ENCODE peak calls at places on chromosomes 4 and X, in six cellular contexts. One of them, this sample, is unnamed.

GRCh38 chr4:89797117-89797516 is 39.8 kb downstream of the SNCA start:
- DNase-seq in NB4: no peak
- DNase-seq in dorsolateral prefrontal cortex: peak
- DNase-seq in astrocyte of the cerebellum: peak
- DNase-seq in left ventricle myocardium inferior: no peak
- DNase-seq in tibial artery: no peak
- DNase-seq in this sample: no peak

GRCh38 chr4:82421796-82422560 is 8.3 kb downstream of the HNRNPDL start:
- DNase-seq in NB4: peak
- DNase-seq in dorsolateral prefrontal cortex: no peak
- DNase-seq in astrocyte of the cerebellum: no peak
- DNase-seq in left ventricle myocardium inferior: no peak
- DNase-seq in tibial artery: no peak
- DNase-seq in this sample: no peak

GRCh38 chrX:2334237-2334636 is 166.5 kb downstream of the DHRSX start:
- DNase-seq in NB4: no peak
- DNase-seq in dorsolateral prefrontal cortex: no peak
- DNase-seq in astrocyte of the cerebellum: no peak
- DNase-seq in left ventricle myocardium inferior: no peak
- DNase-seq in tibial artery: no peak
- DNase-seq in this sample: no peak

GRCh38 chrX:24495700-24496099 is 30.6 kb downstream of the PDK3 start:
- DNase-seq in NB4: no peak
- DNase-seq in dorsolateral prefrontal cortex: no peak
- DNase-seq in astrocyte of the cerebellum: no peak
- DNase-seq in left ventricle myocardium inferior: no peak
- DNase-seq in tibial artery: no peak
- DNase-seq in this sample: no peak

GRCh38 chrX:8913665-8914409 is 112.7 kb upstream of the FAM9A start:
- DNase-seq in NB4: no peak
- DNase-seq in dorsolateral prefrontal cortex: no peak
- DNase-seq in astrocyte of the cerebellum: peak
- DNase-seq in left ventricle myocardium inferior: peak
- DNase-seq in tibial artery: peak
- DNase-seq in this sample: no peak

GRCh38 chrX:15336023-15336413 is 695 bp upstream of the PIGA start:
- DNase-seq in NB4: peak
- DNase-seq in dorsolateral prefrontal cortex: peak
- DNase-seq in astrocyte of the cerebellum: peak
- DNase-seq in left ventricle myocardium inferior: no peak
- DNase-seq in tibial artery: no peak
- DNase-seq in this sample: no peak

GRCh38 chr4:124030038-124030638 is 633.5 kb downstream of the SPRY1 start:
- DNase-seq in NB4: no peak
- DNase-seq in dorsolateral prefrontal cortex: no peak
- DNase-seq in astrocyte of the cerebellum: no peak
- DNase-seq in left ventricle myocardium inferior: peak
- DNase-seq in tibial artery: peak
- DNase-seq in this sample: no peak

GRCh38 chr4:76697129-76697803 is 200.7 kb downstream of the SOWAHB start:
- DNase-seq in NB4: no peak
- DNase-seq in dorsolateral prefrontal cortex: no peak
- DNase-seq in astrocyte of the cerebellum: no peak
- DNase-seq in left ventricle myocardium inferior: no peak
- DNase-seq in tibial artery: no peak
- DNase-seq in this sample: no peak

GRCh38 chrX:17655232-17656034 is 81.9 kb upstream of the SCML1 start:
- DNase-seq in NB4: no peak
- DNase-seq in dorsolateral prefrontal cortex: peak
- DNase-seq in astrocyte of the cerebellum: no peak
- DNase-seq in left ventricle myocardium inferior: no peak
- DNase-seq in tibial artery: no peak
- DNase-seq in this sample: no peak

GRCh38 chrX:14529288-14529989 is at the start of gene GLRA2:
- DNase-seq in NB4: peak
- DNase-seq in dorsolateral prefrontal cortex: peak
- DNase-seq in astrocyte of the cerebellum: peak
- DNase-seq in left ventricle myocardium inferior: no peak
- DNase-seq in tibial artery: no peak
- DNase-seq in this sample: peak

GRCh38 chr4:113882668-113883067 is 96.8 kb downstream of the ARSJ start:
- DNase-seq in NB4: no peak
- DNase-seq in dorsolateral prefrontal cortex: no peak
- DNase-seq in astrocyte of the cerebellum: no peak
- DNase-seq in left ventricle myocardium inferior: no peak
- DNase-seq in tibial artery: no peak
- DNase-seq in this sample: no peak

GRCh38 chrX:116240446-116240845 is 69.9 kb downstream of the AGTR2 start:
- DNase-seq in NB4: no peak
- DNase-seq in dorsolateral prefrontal cortex: no peak
- DNase-seq in astrocyte of the cerebellum: no peak
- DNase-seq in left ventricle myocardium inferior: no peak
- DNase-seq in tibial artery: no peak
- DNase-seq in this sample: no peak

GRCh38 chr4:3201718-3202702 is 46.9 kb upstream of the MSANTD1 start:
- DNase-seq in NB4: peak
- DNase-seq in dorsolateral prefrontal cortex: no peak
- DNase-seq in astrocyte of the cerebellum: peak
- DNase-seq in left ventricle myocardium inferior: no peak
- DNase-seq in tibial artery: no peak
- DNase-seq in this sample: no peak

GRCh38 chr4:140595065-140595464 is 26.3 kb upstream of the UCP1 start:
- DNase-seq in NB4: no peak
- DNase-seq in dorsolateral prefrontal cortex: peak
- DNase-seq in astrocyte of the cerebellum: no peak
- DNase-seq in left ventricle myocardium inferior: no peak
- DNase-seq in tibial artery: no peak
- DNase-seq in this sample: no peak

GRCh38 chr4:24033626-24034025 is 143.8 kb upstream of the PPARGC1A start:
- DNase-seq in NB4: no peak
- DNase-seq in dorsolateral prefrontal cortex: no peak
- DNase-seq in astrocyte of the cerebellum: no peak
- DNase-seq in left ventricle myocardium inferior: no peak
- DNase-seq in tibial artery: no peak
- DNase-seq in this sample: no peak

GRCh38 chrX:154123241-154124219 is 20.5 kb upstream of the OPN1LW start:
- DNase-seq in NB4: peak
- DNase-seq in dorsolateral prefrontal cortex: no peak
- DNase-seq in astrocyte of the cerebellum: no peak
- DNase-seq in left ventricle myocardium inferior: peak
- DNase-seq in tibial artery: no peak
- DNase-seq in this sample: no peak

GRCh38 chrX:56729152-56729557 is at the start of gene NBDY:
- DNase-seq in NB4: peak
- DNase-seq in dorsolateral prefrontal cortex: peak
- DNase-seq in astrocyte of the cerebellum: no peak
- DNase-seq in left ventricle myocardium inferior: peak
- DNase-seq in tibial artery: peak
- DNase-seq in this sample: peak

GRCh38 chrX:120305531-120306145 is 5.6 kb downstream of the TMEM255A start:
- DNase-seq in NB4: peak
- DNase-seq in dorsolateral prefrontal cortex: no peak
- DNase-seq in astrocyte of the cerebellum: no peak
- DNase-seq in left ventricle myocardium inferior: no peak
- DNase-seq in tibial artery: no peak
- DNase-seq in this sample: no peak

GRCh38 chr4:23728393-23728792 is 161.5 kb downstream of the PPARGC1A start:
- DNase-seq in NB4: no peak
- DNase-seq in dorsolateral prefrontal cortex: no peak
- DNase-seq in astrocyte of the cerebellum: peak
- DNase-seq in left ventricle myocardium inferior: no peak
- DNase-seq in tibial artery: no peak
- DNase-seq in this sample: no peak

GRCh38 chrX:118724775-118725174 is 2.6 kb upstream of the IL13RA1 start:
- DNase-seq in NB4: no peak
- DNase-seq in dorsolateral prefrontal cortex: no peak
- DNase-seq in astrocyte of the cerebellum: no peak
- DNase-seq in left ventricle myocardium inferior: no peak
- DNase-seq in tibial artery: no peak
- DNase-seq in this sample: no peak

GRCh38 chrX:10414872-10415703 is 205.3 kb downstream of the MID1 start:
- DNase-seq in NB4: no peak
- DNase-seq in dorsolateral prefrontal cortex: no peak
- DNase-seq in astrocyte of the cerebellum: peak
- DNase-seq in left ventricle myocardium inferior: no peak
- DNase-seq in tibial artery: no peak
- DNase-seq in this sample: no peak

GRCh38 chrX:143472334-143472938 is 44.8 kb downstream of the SPANXN3 start:
- DNase-seq in NB4: no peak
- DNase-seq in dorsolateral prefrontal cortex: no peak
- DNase-seq in astrocyte of the cerebellum: no peak
- DNase-seq in left ventricle myocardium inferior: no peak
- DNase-seq in tibial artery: no peak
- DNase-seq in this sample: no peak

GRCh38 chrX:108001218-108001814 is 19.1 kb upstream of the TEX13B start:
- DNase-seq in NB4: peak
- DNase-seq in dorsolateral prefrontal cortex: no peak
- DNase-seq in astrocyte of the cerebellum: no peak
- DNase-seq in left ventricle myocardium inferior: no peak
- DNase-seq in tibial artery: no peak
- DNase-seq in this sample: no peak
- TF ChIP-seq CTCF in NB4: peak
- TF ChIP-seq CTCF in dorsolateral prefrontal cortex: no peak
- TF ChIP-seq CTCF in astrocyte of the cerebellum: peak
- TF ChIP-seq CTCF in left ventricle myocardium inferior: peak
- TF ChIP-seq CTCF in tibial artery: no peak
- TF ChIP-seq CTCF in this sample: peak

GRCh38 chr4:138555584-138555983 is 313.4 kb upstream of the SLC7A11 start:
- DNase-seq in NB4: peak
- DNase-seq in dorsolateral prefrontal cortex: no peak
- DNase-seq in astrocyte of the cerebellum: no peak
- DNase-seq in left ventricle myocardium inferior: no peak
- DNase-seq in tibial artery: no peak
- DNase-seq in this sample: no peak

GRCh38 chr4:138560448-138560847 is 318.3 kb upstream of the SLC7A11 start:
- DNase-seq in NB4: no peak
- DNase-seq in dorsolateral prefrontal cortex: no peak
- DNase-seq in astrocyte of the cerebellum: no peak
- DNase-seq in left ventricle myocardium inferior: no peak
- DNase-seq in tibial artery: no peak
- DNase-seq in this sample: no peak

GRCh38 chr4:138558886-138559285 is 316.7 kb upstream of the SLC7A11 start:
- DNase-seq in NB4: no peak
- DNase-seq in dorsolateral prefrontal cortex: no peak
- DNase-seq in astrocyte of the cerebellum: no peak
- DNase-seq in left ventricle myocardium inferior: no peak
- DNase-seq in tibial artery: no peak
- DNase-seq in this sample: no peak

GRCh38 chr4:138553001-138553845 is 311.1 kb upstream of the SLC7A11 start:
- DNase-seq in NB4: no peak
- DNase-seq in dorsolateral prefrontal cortex: no peak
- DNase-seq in astrocyte of the cerebellum: no peak
- DNase-seq in left ventricle myocardium inferior: no peak
- DNase-seq in tibial artery: no peak
- DNase-seq in this sample: no peak

DNA sequence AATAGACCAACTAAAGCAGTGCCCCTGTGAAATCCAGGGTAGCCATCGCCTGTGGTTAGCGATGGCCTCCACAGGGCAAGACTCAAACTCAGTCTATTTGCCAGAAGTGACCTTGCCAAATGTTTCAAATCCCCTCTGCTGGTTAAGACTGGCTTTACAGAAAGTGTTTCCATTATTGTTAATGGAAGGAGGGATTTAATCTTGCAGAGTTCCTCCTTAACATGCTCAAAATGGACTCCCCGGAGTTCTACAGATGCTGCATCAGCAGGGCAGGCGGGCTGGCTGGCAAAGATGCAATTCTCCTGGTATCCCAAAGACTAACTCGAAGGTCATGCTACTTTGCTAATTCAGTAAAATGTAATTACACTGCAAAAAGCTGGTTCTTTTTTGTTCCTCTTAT is 313.0 kb upstream of the SLC7A11 start:
- DNase-seq in NB4: no peak
- DNase-seq in dorsolateral prefrontal cortex: no peak
- DNase-seq in astrocyte of the cerebellum: no peak
- DNase-seq in left ventricle myocardium inferior: no peak
- DNase-seq in tibial artery: no peak
- DNase-seq in this sample: no peak
- TF ChIP-seq CTCF in NB4: no peak
- TF ChIP-seq CTCF in dorsolateral prefrontal cortex: no peak
- TF ChIP-seq CTCF in astrocyte of the cerebellum: no peak
- TF ChIP-seq CTCF in left ventricle myocardium inferior: no peak
- TF ChIP-seq CTCF in tibial artery: no peak
- TF ChIP-seq CTCF in this sample: no peak

DNA sequence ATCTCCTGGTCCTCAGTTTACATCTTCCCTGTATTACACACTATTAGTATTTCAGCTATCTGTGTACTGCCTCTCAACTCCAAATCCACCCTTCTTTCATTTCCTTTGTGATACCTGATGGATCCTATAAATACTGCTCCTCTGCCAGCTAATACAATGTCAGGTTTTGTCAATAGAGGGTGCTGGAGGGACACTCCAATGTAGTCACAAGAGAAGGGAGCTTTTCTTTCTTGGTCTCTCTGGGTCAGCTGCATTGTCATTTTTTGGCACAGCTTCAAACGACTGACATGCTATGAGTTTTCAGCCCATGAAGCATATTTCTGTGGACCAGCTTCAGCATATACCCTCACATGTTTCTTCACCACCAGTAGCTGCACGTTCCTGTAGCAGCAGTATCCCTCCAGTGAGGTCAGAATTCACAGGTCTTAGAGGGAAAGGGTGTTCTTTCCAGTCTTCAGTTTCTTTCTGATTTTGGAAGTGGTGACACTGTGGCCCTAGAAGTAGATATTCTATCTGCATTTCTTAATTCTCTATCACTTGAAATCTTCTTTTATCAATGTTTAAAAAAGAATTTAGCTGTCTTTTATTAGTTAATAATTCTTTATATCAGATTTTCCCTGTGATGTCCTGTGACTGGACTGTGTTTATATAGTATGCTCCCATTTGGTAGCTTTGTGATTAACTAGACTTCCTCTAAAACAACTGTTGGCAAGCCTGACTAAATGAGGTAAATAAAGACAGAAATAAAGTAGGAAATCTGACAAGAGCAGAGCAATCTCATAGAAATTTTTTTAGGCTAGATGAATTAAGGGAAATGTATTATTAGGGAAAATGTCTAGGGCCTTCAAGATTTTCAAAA is 60.6 kb downstream of the GABRA2 start:
- DNase-seq in NB4: peak
- DNase-seq in dorsolateral prefrontal cortex: peak
- DNase-seq in astrocyte of the cerebellum: peak
- DNase-seq in left ventricle myocardium inferior: no peak
- DNase-seq in tibial artery: no peak
- DNase-seq in this sample: peak
- TF ChIP-seq CTCF in NB4: peak
- TF ChIP-seq CTCF in dorsolateral prefrontal cortex: peak
- TF ChIP-seq CTCF in astrocyte of the cerebellum: peak
- TF ChIP-seq CTCF in left ventricle myocardium inferior: peak
- TF ChIP-seq CTCF in tibial artery: no peak
- TF ChIP-seq CTCF in this sample: peak

DNA sequence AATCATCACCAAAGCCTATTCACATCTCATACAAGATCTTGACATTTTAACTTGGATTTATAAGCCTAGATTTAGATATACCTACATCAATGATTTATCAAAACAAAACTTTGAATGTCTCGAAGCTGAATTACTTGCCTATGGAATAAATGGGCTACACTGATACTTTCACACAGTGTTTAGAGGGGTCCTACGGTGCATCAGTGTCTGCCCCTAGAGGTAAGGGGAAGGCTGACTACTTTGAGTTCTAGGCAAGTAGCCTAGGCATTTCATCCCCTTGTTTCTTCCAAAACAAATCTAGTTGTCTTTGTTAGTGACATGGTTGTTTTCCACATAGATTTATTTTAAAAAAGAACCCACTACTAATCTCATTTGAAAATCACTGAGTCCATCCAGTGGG is 158.1 kb upstream of the ATOH1 start:
- DNase-seq in NB4: no peak
- DNase-seq in dorsolateral prefrontal cortex: no peak
- DNase-seq in astrocyte of the cerebellum: no peak
- DNase-seq in left ventricle myocardium inferior: no peak
- DNase-seq in tibial artery: no peak
- DNase-seq in this sample: no peak
- TF ChIP-seq CTCF in NB4: no peak
- TF ChIP-seq CTCF in dorsolateral prefrontal cortex: no peak
- TF ChIP-seq CTCF in astrocyte of the cerebellum: no peak
- TF ChIP-seq CTCF in left ventricle myocardium inferior: no peak
- TF ChIP-seq CTCF in tibial artery: no peak
- TF ChIP-seq CTCF in this sample: peak